ENCODE peak calls at places on chromosomes 11 and 22, in eight cellular contexts. P is lung, K is adrenal gland, E is right lobe of liver, L is tibial nerve, O is SJSA1, C is fibroblast of lung, Y is pancreas. H is an unnamed sample. For H3K27me3 and H3K4me1, the result is how much of the 10 kb centered on the place peaks cover.

GRCh38 chr11:132556316-132556715 is 976.0 kb downstream of the OPCML start:
- DNase-seq in P (no peak), K (no peak), E (no peak), L (no peak), O (no peak), C (no peak), Y (no peak), H (no peak)

GRCh38 chr11:130465259-130465658 is 16.8 kb downstream of the ADAMTS15 start:
- DNase-seq in P (no peak), K (no peak), E (no peak), L (no peak), O (no peak), C (no peak), Y (no peak), H (no peak)

GRCh38 chr11:86940122-86940777 is 14.9 kb downstream of the FZD4 start:
- DNase-seq in P (no peak), K (peak), E (peak), L (peak), O (no peak), C (peak), Y (no peak), H (no peak)

GRCh38 chr11:44559207-44559943 is 6.1 kb upstream of the CD82 start:
- DNase-seq in P (no peak), K (no peak), E (peak), L (no peak), O (no peak), C (no peak), Y (no peak), H (peak)

GRCh38 chr22:30205281-30206115 is 41.1 kb downstream of the LIF start:
- DNase-seq in P (no peak), K (peak), E (no peak), L (peak), O (peak), C (peak), Y (no peak), H (no peak)

GRCh38 chr22:41367039-41367679 is 14.6 kb upstream of the TEF start:
- DNase-seq in P (peak), K (peak), E (peak), L (peak), O (peak), C (peak), Y (peak), H (no peak)

GRCh38 chr11:93936416-93936815 is 84.7 kb upstream of the HEPHL1 start:
- DNase-seq in P (no peak), K (no peak), E (no peak), L (no peak), O (no peak), C (no peak), Y (no peak), H (no peak)

GRCh38 chr11:9263840-9264380 is 1.2 kb downstream of the DENND5A start:
- DNase-seq in P (no peak), K (peak), E (no peak), L (no peak), O (no peak), C (peak), Y (no peak), H (no peak)

GRCh38 chr11:17746096-17746495 is 11.5 kb downstream of the KCNC1 start:
- DNase-seq in P (no peak), K (no peak), E (no peak), L (no peak), O (no peak), C (no peak), Y (no peak), H (no peak)

GRCh38 chr11:70763606-70764005 is 365.3 kb downstream of the CTTN start:
- DNase-seq in P (no peak), K (no peak), E (no peak), L (no peak), O (peak), C (peak), Y (no peak), H (no peak)

GRCh38 chr22:22377335-22377734 is 131.2 kb downstream of the ZNF280B start:
- DNase-seq in P (no peak), K (no peak), E (no peak), L (no peak), O (peak), C (no peak), Y (no peak), H (no peak)

GRCh38 chr22:22376352-22376706 is 131.7 kb downstream of the VPREB1 start:
- DNase-seq in P (no peak), K (no peak), E (no peak), L (no peak), O (peak), C (no peak), Y (no peak), H (no peak)

GRCh38 chr22:22378446-22379415 is 129.8 kb downstream of the ZNF280B start:
- DNase-seq in P (no peak), K (no peak), E (no peak), L (no peak), O (peak), C (no peak), Y (no peak), H (no peak)

GRCh38 chr22:22384267-22384666 is 124.3 kb downstream of the ZNF280B start:
- DNase-seq in P (no peak), K (no peak), E (no peak), L (no peak), O (no peak), C (no peak), Y (no peak), H (no peak)

DNA sequence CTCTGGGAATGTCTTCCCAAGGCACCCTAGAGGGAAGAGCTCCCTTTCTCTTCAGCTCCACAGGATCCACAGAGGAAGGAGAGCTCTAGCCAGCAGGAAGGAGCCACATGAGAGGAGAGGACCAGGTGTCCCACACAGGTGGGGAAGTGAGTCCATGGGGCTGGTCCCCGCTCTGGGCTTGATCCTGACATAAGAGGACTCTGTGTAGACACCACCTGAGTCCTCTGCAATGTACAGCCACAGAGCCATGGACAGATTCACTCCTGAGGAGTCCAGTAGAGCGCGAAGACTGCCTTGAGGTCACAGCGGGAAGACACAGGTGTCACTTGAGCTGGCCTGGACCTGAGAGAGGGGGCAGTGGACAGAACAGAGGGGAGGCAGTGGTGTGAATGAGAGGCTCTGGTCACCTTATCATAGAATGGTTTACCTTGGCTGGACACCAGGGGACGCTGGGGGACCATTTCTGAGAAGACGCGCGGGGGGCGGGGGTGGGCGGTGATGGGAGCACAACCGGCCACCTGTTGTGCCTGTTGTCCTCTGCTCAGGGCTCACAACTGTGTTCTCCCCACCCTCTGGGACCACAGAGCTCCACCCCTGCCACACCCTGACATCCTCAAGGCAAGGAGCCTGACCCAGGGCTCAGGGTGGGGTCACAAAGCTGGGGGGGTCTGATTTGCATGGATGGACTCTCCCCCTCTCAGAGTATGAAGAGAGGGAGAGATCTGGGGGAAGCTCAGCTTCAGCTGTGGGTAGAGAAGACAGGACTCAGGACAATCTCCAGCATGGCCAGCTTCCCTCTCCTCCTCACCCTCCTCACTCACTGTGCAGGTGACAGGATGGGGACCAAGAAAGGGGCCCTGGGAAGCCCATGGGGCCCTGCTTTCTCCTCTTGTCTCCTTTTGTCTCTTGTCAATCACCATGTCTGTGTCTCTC is 128.2 kb downstream of the ZNF280B start:
- DNase-seq in P (no peak), K (no peak), E (no peak), L (no peak), O (peak), C (no peak), Y (no peak), H (peak)
- H3K27me3 ChIP-seq in P (under half), K (under half), E (under half), L (under half), O (under half), C (under half), Y (under half), H (half or more)

GRCh38 chr11:46970913-46971625 is 34.5 kb downstream of the CSTPP1 start:
- DNase-seq in P (no peak), K (no peak), E (no peak), L (no peak), O (no peak), C (no peak), Y (no peak), H (no peak)

GRCh38 chr11:46969379-46969778 is 32.8 kb downstream of the CSTPP1 start:
- DNase-seq in P (no peak), K (no peak), E (no peak), L (no peak), O (no peak), C (no peak), Y (no peak), H (no peak)

GRCh38 chr11:46972343-46972742 is 35.8 kb downstream of the CSTPP1 start:
- DNase-seq in P (no peak), K (no peak), E (no peak), L (no peak), O (no peak), C (no peak), Y (no peak), H (no peak)

GRCh38 chr11:46976182-46976854 is 39.8 kb downstream of the CSTPP1 start:
- DNase-seq in P (no peak), K (no peak), E (no peak), L (no peak), O (no peak), C (no peak), Y (no peak), H (no peak)

DNA sequence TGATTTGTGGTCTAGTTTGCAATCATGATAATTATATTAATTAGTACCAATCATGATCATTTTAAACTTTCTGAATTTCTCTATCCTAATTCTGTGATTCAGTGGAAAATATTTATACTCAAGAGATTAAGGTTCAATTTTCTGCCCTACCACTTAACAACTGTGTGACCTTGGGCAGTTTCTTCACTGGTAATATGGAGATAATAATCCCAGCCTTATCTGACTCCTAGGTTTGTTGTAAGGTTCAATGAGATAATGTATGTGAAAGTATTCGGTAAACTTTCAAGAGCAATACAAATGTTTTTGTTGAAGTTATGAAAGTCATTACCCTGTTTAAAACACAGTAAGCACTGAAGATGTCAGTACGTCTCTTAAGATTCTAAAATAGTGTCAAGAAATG is 36.3 kb downstream of the CSTPP1 start:
- DNase-seq in P (no peak), K (no peak), E (no peak), L (no peak), O (no peak), C (no peak), Y (no peak), H (no peak)
- H3K4me1 ChIP-seq in P (under half), K (under half), E (under half), L (under half), O (under half), C (under half), Y (under half), H (under half)

DNA sequence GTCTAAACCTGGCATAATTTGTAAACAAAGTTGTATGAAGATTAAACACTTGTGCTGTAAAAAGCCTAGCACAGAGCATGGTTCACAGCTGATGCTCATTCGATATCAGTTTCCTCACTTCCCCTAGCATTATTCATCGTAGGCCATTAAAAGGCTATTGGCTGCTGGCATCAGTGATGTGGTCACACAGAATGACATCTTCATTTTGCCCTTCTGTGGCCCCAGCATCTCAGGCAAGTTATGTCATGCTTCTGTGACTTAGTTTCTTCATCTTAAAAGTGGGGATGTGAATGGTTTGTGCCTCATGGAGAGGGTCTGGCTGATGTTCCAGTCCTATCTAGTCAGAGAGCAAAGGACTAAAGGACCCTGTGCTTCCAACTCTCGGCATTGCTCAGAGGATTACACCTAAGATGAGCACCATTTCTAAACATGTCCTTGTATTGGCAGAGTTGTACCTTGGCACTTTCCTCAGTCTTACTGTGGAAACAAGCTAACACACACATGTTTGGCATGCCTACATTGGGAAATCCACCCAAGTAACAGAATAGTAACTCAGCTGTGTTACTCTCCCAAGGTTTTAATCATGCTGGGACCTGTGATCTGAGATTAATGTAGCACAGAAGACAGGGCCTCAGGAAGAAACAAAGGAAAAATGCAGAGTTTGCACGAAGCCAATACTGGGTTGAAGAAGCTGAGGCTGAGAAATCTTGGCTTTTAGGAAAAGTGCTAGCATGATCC is 83.5 kb upstream of the OR9Q1 start:
- DNase-seq in P (no peak), K (no peak), E (no peak), L (no peak), O (no peak), C (no peak), Y (no peak), H (no peak)
- H3K4me3 ChIP-seq in P (no peak), K (no peak), E (no peak), L (no peak), O (no peak), C (no peak), Y (no peak), H (no peak)

GRCh38 chr11:19559746-19560145 is 152.9 kb upstream of the NAV2 start:
- DNase-seq in P (no peak), K (no peak), E (no peak), L (no peak), O (no peak), C (no peak), Y (no peak), H (no peak)

GRCh38 chr11:19558189-19558986 is 154.2 kb upstream of the NAV2 start:
- DNase-seq in P (no peak), K (no peak), E (no peak), L (no peak), O (no peak), C (no peak), Y (no peak), H (no peak)

GRCh38 chr11:19555266-19555665 is 157.4 kb upstream of the NAV2 start:
- DNase-seq in P (no peak), K (no peak), E (peak), L (no peak), O (no peak), C (no peak), Y (no peak), H (no peak)

GRCh38 chr11:19557720-19558140 is 154.9 kb upstream of the NAV2 start:
- DNase-seq in P (peak), K (peak), E (peak), L (peak), O (peak), C (peak), Y (peak), H (peak)

GRCh38 chr11:19557185-19557584 is 155.5 kb upstream of the NAV2 start:
- DNase-seq in P (no peak), K (no peak), E (no peak), L (no peak), O (no peak), C (no peak), Y (no peak), H (no peak)
- H3K27me3 ChIP-seq in P (under half), K (under half), E (under half), L (under half), O (under half), C (under half), Y (under half), H (under half)

GRCh38 chr11:106786251-106786650 is 232.0 kb downstream of the GUCY1A2 start:
- DNase-seq in P (no peak), K (no peak), E (no peak), L (no peak), O (no peak), C (peak), Y (no peak), H (no peak)

GRCh38 chr11:106789406-106789805 is 228.9 kb downstream of the GUCY1A2 start:
- DNase-seq in P (no peak), K (no peak), E (no peak), L (no peak), O (no peak), C (no peak), Y (no peak), H (no peak)

DNA sequence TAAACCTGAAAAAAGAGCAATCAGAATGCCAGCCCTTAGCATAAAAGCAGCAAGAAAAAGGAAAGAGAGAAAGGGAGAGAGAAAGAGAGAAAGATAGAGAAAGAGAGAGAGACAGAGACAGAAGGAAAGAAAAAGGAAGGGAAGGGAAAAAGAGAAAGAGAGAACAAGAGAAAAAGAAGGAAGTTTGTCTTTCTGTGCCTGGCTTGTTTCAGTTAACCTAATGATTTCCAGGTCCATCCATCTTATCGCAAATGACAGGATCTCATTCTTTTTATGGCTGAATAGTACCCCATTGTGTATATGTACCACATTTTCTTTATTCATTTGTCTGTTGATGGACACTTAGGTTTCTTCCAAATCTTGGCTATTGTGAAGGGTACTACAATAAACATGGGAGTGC is 230.8 kb downstream of the GUCY1A2 start:
- DNase-seq in P (no peak), K (no peak), E (no peak), L (no peak), O (no peak), C (no peak), Y (no peak), H (no peak)
- H3K4me1 ChIP-seq in P (under half), K (under half), E (under half), L (under half), O (under half), C (under half), Y (under half), H (under half)

GRCh38 chr11:66267379-66268209 is 845 bp upstream of the RAB1B start:
- DNase-seq in P (peak), K (peak), E (peak), L (peak), O (peak), C (peak), Y (peak), H (no peak)

GRCh38 chr11:66267039-66267378 is 1.4 kb upstream of the RAB1B start:
- DNase-seq in P (no peak), K (no peak), E (no peak), L (no peak), O (no peak), C (no peak), Y (no peak), H (no peak)

GRCh38 chr11:66264893-66265292 is 3.5 kb upstream of the RAB1B start:
- DNase-seq in P (no peak), K (peak), E (no peak), L (no peak), O (peak), C (no peak), Y (peak), H (no peak)

GRCh38 chr11:66265531-66266377 is 2.7 kb upstream of the RAB1B start:
- DNase-seq in P (no peak), K (no peak), E (no peak), L (no peak), O (no peak), C (no peak), Y (peak), H (no peak)

GRCh38 chr11:66266378-66267038 is 1.9 kb upstream of the RAB1B start:
- DNase-seq in P (no peak), K (no peak), E (no peak), L (no peak), O (no peak), C (no peak), Y (no peak), H (no peak)
- H3K4me3 ChIP-seq in P (no peak), K (no peak), E (no peak), L (peak), O (no peak), C (peak), Y (no peak), H (no peak)

DNA sequence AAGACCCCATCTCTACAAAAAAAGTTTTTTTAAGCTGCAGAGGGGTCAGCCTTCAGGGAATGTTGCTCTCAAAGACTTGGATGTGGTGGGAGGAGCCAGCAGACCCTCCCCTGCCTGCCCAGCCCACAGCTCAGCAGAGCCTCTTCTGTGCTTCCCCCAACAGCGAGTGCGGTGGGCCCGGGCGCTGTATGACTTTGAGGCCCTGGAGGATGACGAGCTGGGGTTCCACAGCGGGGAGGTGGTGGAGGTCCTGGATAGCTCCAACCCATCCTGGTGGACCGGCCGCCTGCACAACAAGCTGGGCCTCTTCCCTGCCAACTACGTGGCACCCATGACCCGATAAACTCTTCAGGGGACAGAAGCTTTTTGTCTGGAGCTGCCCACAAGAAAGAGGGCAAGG is 10.5 kb downstream of the TMA7B start:
- DNase-seq in P (no peak), K (no peak), E (no peak), L (no peak), O (no peak), C (no peak), Y (no peak), H (no peak)
- H3K27me3 ChIP-seq in P (under half), K (under half), E (under half), L (under half), O (under half), C (under half), Y (under half), H (under half)